ENCODE peak calls at places on chromosomes 6 and 20, in four cellular contexts. X is CD8-positive, alpha-beta T cell; L is CD4-positive, alpha-beta memory T cell; A is adrenal gland. J is an unnamed sample.

GRCh38 chr20:10540636-10541493 is 105.8 kb downstream of the SLX4IP start:
- DNase-seq in X (no peak), L (no peak), A (no peak), J (no peak)

GRCh38 chr6:3568396-3569082 is 111.7 kb upstream of the SLC22A23 start:
- DNase-seq in X (no peak), L (no peak), A (no peak), J (no peak)

GRCh38 chr6:14442250-14442649 is 324.7 kb downstream of the CD83 start:
- DNase-seq in X (no peak), L (no peak), A (no peak), J (no peak)

GRCh38 chr20:42082611-42083010 is 464.4 kb upstream of the CHD6 start:
- DNase-seq in X (no peak), L (no peak), A (peak; percentile 75), J (no peak)

GRCh38 chr20:49567421-49568256 is at the start of gene PTGIS:
- DNase-seq in X (no peak), L (no peak), A (no peak), J (peak; percentile 69)

GRCh38 chr6:85458782-85459181 is 8.9 kb downstream of the NT5E start:
- DNase-seq in X (no peak), L (no peak), A (no peak), J (no peak)

GRCh38 chr20:36631651-36632050 is 14.3 kb downstream of the SLA2 start:
- DNase-seq in X (no peak), L (no peak), A (no peak), J (no peak)

GRCh38 chr20:35232575-35232974 is 6.1 kb downstream of the MMP24 start:
- DNase-seq in X (no peak), L (no peak), A (no peak), J (no peak)

GRCh38 chr20:58647162-58647813 is 3.8 kb upstream of the STX16 start:
- DNase-seq in X (no peak), L (no peak), A (no peak), J (no peak)

GRCh38 chr20:51695574-51696303 is 72.5 kb downstream of the ATP9A start:
- DNase-seq in X (no peak), L (no peak), A (no peak), J (no peak)

GRCh38 chr6:15854378-15854777 is 191.6 kb upstream of the DTNBP1 start:
- DNase-seq in X (no peak), L (no peak), A (no peak), J (no peak)

GRCh38 chr20:63854766-63855362 is 6.4 kb upstream of the ABHD16B start:
- DNase-seq in X (no peak), L (no peak), A (no peak), J (no peak)

GRCh38 chr6:52616271-52616670 is 39.4 kb upstream of the TRAM2 start:
- DNase-seq in X (no peak), L (no peak), A (no peak), J (no peak)

GRCh38 chr20:33263784-33264183 is 19.2 kb upstream of the BPIFB1 start:
- DNase-seq in X (no peak), L (no peak), A (no peak), J (no peak)

GRCh38 chr20:36881888-36882287 is 6.0 kb downstream of the TLDC2 start:
- DNase-seq in X (no peak), L (no peak), A (no peak), J (no peak)

GRCh38 chr20:50048420-50049166 is 64.4 kb downstream of the UBE2V1 start:
- DNase-seq in X (peak; percentile 60), L (no peak), A (no peak), J (peak; percentile 86)

GRCh38 chr6:53811082-53811481 is 16.3 kb downstream of the LRRC1 start:
- DNase-seq in X (no peak), L (no peak), A (peak; percentile 22), J (no peak)

GRCh38 chr6:36139431-36139830 is 9.1 kb downstream of the MAPK13 start:
- DNase-seq in X (no peak), L (no peak), A (no peak), J (no peak)

GRCh38 chr6:150599199-150600002 is at the start of gene PLEKHG1:
- DNase-seq in X (peak; percentile 49), L (peak; percentile 51), A (peak; percentile 56), J (peak; percentile 87)

GRCh38 chr6:96613291-96613999 is 50.5 kb downstream of the FHL5 start:
- DNase-seq in X (no peak), L (no peak), A (no peak), J (no peak)

GRCh38 chr6:53103993-53104675 is 38.9 kb downstream of the FBXO9 start:
- DNase-seq in X (no peak), L (no peak), A (no peak), J (no peak)

GRCh38 chr20:21557246-21557982 is 43.5 kb upstream of the NKX2-2 start:
- DNase-seq in X (no peak), L (peak; percentile 51), A (no peak), J (no peak)

GRCh38 chr20:4160761-4161305 is 145.5 kb upstream of the RNF24 start:
- DNase-seq in X (no peak), L (no peak), A (no peak), J (peak; percentile 86)

GRCh38 chr6:132188865-132189264 is 212.4 kb downstream of the MOXD1 start:
- DNase-seq in X (no peak), L (no peak), A (no peak), J (no peak)

GRCh38 chr20:49599746-49600113 is 31.8 kb upstream of the PTGIS start:
- DNase-seq in X (no peak), L (no peak), A (no peak), J (no peak)

GRCh38 chr20:58433759-58434158 is 44.7 kb downstream of the VAPB start:
- DNase-seq in X (no peak), L (no peak), A (no peak), J (no peak)

GRCh38 chr6:100267002-100267401 is 197.7 kb downstream of the SIM1 start:
- DNase-seq in X (peak; percentile 19), L (no peak), A (no peak), J (no peak)

GRCh38 chr20:8079976-8080375 is 52.1 kb upstream of the PLCB1 start:
- DNase-seq in X (no peak), L (no peak), A (no peak), J (no peak)

GRCh38 chr6:37731888-37732287 is 34.2 kb upstream of the MDGA1 start:
- DNase-seq in X (peak; percentile 40), L (peak; percentile 12), A (no peak), J (peak; percentile 32)

GRCh38 chr6:116280161-116280959 is 630 bp upstream of the TSPYL1 start:
- DNase-seq in X (no peak), L (no peak), A (no peak), J (no peak)

GRCh38 chr6:166567107-166567506 is 19.4 kb downstream of the RAMACL start:
- DNase-seq in X (no peak), L (no peak), A (no peak), J (no peak)

GRCh38 chr6:138403324-138403800 is 661 bp upstream of the HEBP2 start:
- DNase-seq in X (peak; percentile 44), L (peak; percentile 4), A (peak; percentile 51), J (peak; percentile 55)

GRCh38 chr20:48824830-48825550 is 2.8 kb downstream of the PREX1 start:
- DNase-seq in X (no peak), L (no peak), A (no peak), J (peak; percentile 14)

GRCh38 chr6:158646023-158646888 is 1.7 kb upstream of the DYNLT1 start:
- DNase-seq in X (no peak), L (no peak), A (no peak), J (no peak)

GRCh38 chr6:136582702-136583471 is 32.7 kb upstream of the MAP7 start:
- DNase-seq in X (no peak), L (no peak), A (no peak), J (no peak)

GRCh38 chr6:11791354-11792107 is 12.9 kb upstream of the ADTRP start:
- DNase-seq in X (no peak), L (no peak), A (no peak), J (no peak)

GRCh38 chr6:12147557-12148316 is 135.6 kb downstream of the HIVEP1 start:
- DNase-seq in X (no peak), L (no peak), A (no peak), J (no peak)

GRCh38 chr6:145273136-145273535 is 462.2 kb downstream of the EPM2A start:
- DNase-seq in X (no peak), L (no peak), A (no peak), J (no peak)
- H3K27ac ChIP-seq in X (no peak overlapping the region), L (no peak overlapping the region), A (no peak overlapping the region), J (no peak overlapping the region)

DNA sequence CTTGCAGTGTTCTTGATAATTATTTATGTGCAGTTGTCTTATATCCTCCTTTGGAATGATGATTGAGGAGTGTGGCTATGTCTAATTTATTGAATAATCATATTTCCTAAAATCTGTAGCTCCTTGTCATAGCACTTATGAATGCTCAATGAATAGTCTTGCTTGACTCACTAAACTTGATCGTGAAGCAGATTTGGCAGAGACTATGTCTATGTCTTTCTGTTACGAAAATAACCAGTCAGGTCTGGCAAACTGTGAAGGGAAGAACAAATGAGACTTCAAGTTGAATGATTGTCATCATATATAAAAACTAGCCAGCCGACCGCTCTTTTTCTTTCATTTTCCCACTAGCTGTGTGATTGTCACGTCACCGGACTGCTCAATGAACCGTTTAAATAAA is 1303.9 kb upstream of the GJE1 start:
- DNase-seq in X (no peak), L (no peak), A (no peak), J (no peak)
- H3K4me1 ChIP-seq in X (no peaks in the 10 kb centered on the region), L (no peaks in the 10 kb centered on the region), A (no peaks in the 10 kb centered on the region), J (peaks cover 3% of the 10 kb centered on the region)

GRCh38 chr6:1603708-1604346 is 5.9 kb upstream of the FOXC1 start:
- DNase-seq in X (no peak), L (no peak), A (no peak), J (no peak)
- H3K27me3 ChIP-seq in X (peaks cover 53% of the 10 kb centered on the region), L (peaks cover 71% of the 10 kb centered on the region), A (peaks cover 74% of the 10 kb centered on the region), J (no peaks in the 10 kb centered on the region)

GRCh38 chr6:168480481-168480880 is 39.5 kb downstream of the SMOC2 start:
- DNase-seq in X (no peak), L (no peak), A (no peak), J (no peak)
- H3K27ac ChIP-seq in X (no peak overlapping the region), L (no peak overlapping the region), A (no peak overlapping the region), J (no peak overlapping the region)

GRCh38 chr6:75611011-75611701 is 9.5 kb downstream of the SENP6 start:
- DNase-seq in X (no peak), L (no peak), A (no peak), J (no peak)

GRCh38 chr6:75609639-75610590 is 8.2 kb downstream of the SENP6 start:
- DNase-seq in X (no peak), L (no peak), A (no peak), J (no peak)

GRCh38 chr6:75611702-75612375 is 10.2 kb downstream of the SENP6 start:
- DNase-seq in X (no peak), L (no peak), A (no peak), J (no peak)

GRCh38 chr6:75612434-75612833 is 10.8 kb downstream of the SENP6 start:
- DNase-seq in X (no peak), L (no peak), A (no peak), J (no peak)

GRCh38 chr6:75612921-75613534 is 11.3 kb downstream of the SENP6 start:
- DNase-seq in X (no peak), L (no peak), A (no peak), J (no peak)
- H3K4me1 ChIP-seq in X (peaks cover 50% of the 10 kb centered on the region), L (peaks cover 81% of the 10 kb centered on the region), A (peaks cover 49% of the 10 kb centered on the region), J (peaks cover 9% of the 10 kb centered on the region)

J was measured in aorta.